ENCODE peak calls at places on chromosome 5, in seven cellular contexts. A is HCT116, R is HuH-7.5, M is occipital lobe, B is uterus, D is posterior vena cava, F is glutamatergic neuron. X is an unnamed sample.

GRCh38 chr5:73459366-73459765 is 10.8 kb upstream of the FOXD1 start:
- DNase-seq in A (no peak), R (no peak), M (no peak), B (no peak), D (no peak), F (no peak), X (no peak)

GRCh38 chr5:27387535-27388073 is 349.2 kb upstream of the CDH9 start:
- DNase-seq in A (no peak), R (no peak), M (no peak), B (no peak), D (no peak), F (no peak), X (no peak)

GRCh38 chr5:125194901-125195300 is 448.5 kb upstream of the ZNF608 start:
- DNase-seq in A (no peak), R (no peak), M (no peak), B (no peak), D (no peak), F (peak; percentile 39), X (no peak)

GRCh38 chr5:170132642-170133448 is 27.1 kb downstream of the FOXI1 start:
- DNase-seq in A (no peak), R (no peak), M (no peak), B (no peak), D (no peak), F (no peak), X (peak; percentile 23)

GRCh38 chr5:39256472-39256871 is 37.1 kb upstream of the FYB1 start:
- DNase-seq in A (no peak), R (no peak), M (no peak), B (no peak), D (no peak), F (no peak), X (no peak)

GRCh38 chr5:37803487-37803886 is 36.4 kb downstream of the GDNF start:
- DNase-seq in A (no peak), R (no peak), M (no peak), B (no peak), D (no peak), F (no peak), X (no peak)

GRCh38 chr5:141488591-141489478 is at the start of gene PCDHGC5:
- DNase-seq in A (no peak), R (no peak), M (peak; percentile 84), B (peak; percentile 57), D (no peak), F (no peak), X (peak; percentile 27)

GRCh38 chr5:56211298-56211865 is 21.7 kb downstream of the ANKRD55 start:
- DNase-seq in A (peak; percentile 88), R (peak; percentile 53), M (no peak), B (no peak), D (no peak), F (no peak), X (peak; percentile 80)

GRCh38 chr5:109479260-109479860 is 69.6 kb upstream of the PJA2 start:
- DNase-seq in A (no peak), R (no peak), M (no peak), B (no peak), D (no peak), F (no peak), X (no peak)

GRCh38 chr5:103894882-103895281 is 332.3 kb upstream of the NUDT12 start:
- DNase-seq in A (no peak), R (no peak), M (peak; percentile 5), B (no peak), D (no peak), F (peak; percentile 18), X (peak; percentile 24)

GRCh38 chr5:160369990-160370712 is at the start of gene C1QTNF2:
- DNase-seq in A (no peak), R (no peak), M (peak; percentile 34), B (peak; percentile 67), D (peak; percentile 91), F (peak; percentile 54), X (peak; percentile 71)

GRCh38 chr5:101590384-101590783 is 687.3 kb upstream of the ST8SIA4 start:
- DNase-seq in A (peak; percentile 12), R (no peak), M (no peak), B (no peak), D (no peak), F (no peak), X (peak; percentile 7)

GRCh38 chr5:137939331-137939730 is 50.1 kb downstream of the PKD2L2 start:
- DNase-seq in A (no peak), R (no peak), M (no peak), B (no peak), D (no peak), F (no peak), X (no peak)

GRCh38 chr5:127428748-127429147 is 88.7 kb upstream of the PRRC1 start:
- DNase-seq in A (no peak), R (no peak), M (no peak), B (no peak), D (no peak), F (no peak), X (no peak)

GRCh38 chr5:107555425-107556090 is 115.2 kb downstream of the EFNA5 start:
- DNase-seq in A (no peak), R (no peak), M (no peak), B (no peak), D (no peak), F (no peak), X (no peak)

GRCh38 chr5:137706841-137707240 is 29.0 kb downstream of the KLHL3 start:
- DNase-seq in A (no peak), R (no peak), M (no peak), B (no peak), D (no peak), F (no peak), X (no peak)

GRCh38 chr5:119655081-119655480 is 25.7 kb downstream of the FAM170A start:
- DNase-seq in A (no peak), R (no peak), M (no peak), B (no peak), D (no peak), F (no peak), X (no peak)

GRCh38 chr5:88660326-88660946 is 222.5 kb downstream of the MEF2C start:
- DNase-seq in A (peak; percentile 8), R (no peak), M (no peak), B (no peak), D (no peak), F (no peak), X (no peak)

GRCh38 chr5:164433471-164433870 is 928.1 kb downstream of the MAT2B start:
- DNase-seq in A (no peak), R (no peak), M (no peak), B (no peak), D (no peak), F (no peak), X (no peak)

GRCh38 chr5:74149395-74149794 is 491.1 kb downstream of the ENC1 start:
- DNase-seq in A (no peak), R (no peak), M (no peak), B (peak; percentile 75), D (no peak), F (no peak), X (no peak)

GRCh38 chr5:159456722-159457462 is 126.6 kb upstream of the IL12B start:
- DNase-seq in A (peak; percentile 13), R (no peak), M (no peak), B (no peak), D (no peak), F (no peak), X (no peak)

GRCh38 chr5:143355710-143356109 is 47.8 kb downstream of the NR3C1 start:
- DNase-seq in A (peak; percentile 84), R (peak; percentile 31), M (peak; percentile 17), B (peak; percentile 50), D (peak; percentile 80), F (no peak), X (no peak)

GRCh38 chr5:126002222-126002897 is 420.8 kb upstream of the GRAMD2B start:
- DNase-seq in A (no peak), R (no peak), M (peak; percentile 16), B (peak; percentile 35), D (peak; percentile 87), F (no peak), X (no peak)

GRCh38 chr5:112257961-112258360 is 161.1 kb downstream of the EPB41L4A start:
- DNase-seq in A (no peak), R (no peak), M (no peak), B (no peak), D (no peak), F (no peak), X (no peak)

GRCh38 chr5:157516626-157517325 is 56.8 kb downstream of the NIPAL4 start:
- DNase-seq in A (no peak), R (no peak), M (no peak), B (peak; percentile 74), D (peak; percentile 88), F (no peak), X (no peak)

GRCh38 chr5:127647361-127647958 is 1.4 kb upstream of the CTXN3 start:
- DNase-seq in A (no peak), R (no peak), M (no peak), B (no peak), D (no peak), F (no peak), X (no peak)

GRCh38 chr5:177232761-177233160 is 70.8 kb downstream of the RAB24 start:
- DNase-seq in A (no peak), R (no peak), M (no peak), B (no peak), D (no peak), F (no peak), X (no peak)

GRCh38 chr5:149829954-149830353 is 99.8 kb downstream of the PPARGC1B start:
- DNase-seq in A (no peak), R (no peak), M (no peak), B (no peak), D (no peak), F (no peak), X (no peak)

GRCh38 chr5:147876141-147876540 is 2.4 kb upstream of the SCGB3A2 start:
- DNase-seq in A (no peak), R (no peak), M (no peak), B (no peak), D (no peak), F (no peak), X (no peak)

GRCh38 chr5:151255621-151256286 is 2.8 kb downstream of the GM2A start:
- DNase-seq in A (no peak), R (no peak), M (no peak), B (no peak), D (peak; percentile 20), F (no peak), X (no peak)

GRCh38 chr5:60295423-60295822 is 401.9 kb upstream of the PDE4D start:
- DNase-seq in A (peak; percentile 7), R (peak; percentile 19), M (no peak), B (no peak), D (no peak), F (peak; percentile 22), X (peak; percentile 24)

GRCh38 chr5:178229861-178230260 is 2.7 kb downstream of the PHYKPL start:
- DNase-seq in A (no peak), R (no peak), M (no peak), B (no peak), D (no peak), F (no peak), X (no peak)

GRCh38 chr5:126658526-126658925 is 57.8 kb downstream of the PHAX start:
- DNase-seq in A (no peak), R (no peak), M (no peak), B (no peak), D (no peak), F (no peak), X (peak; percentile 21)

GRCh38 chr5:112420111-112420864 is 1.2 kb upstream of the EPB41L4A start:
- DNase-seq in A (peak; percentile 56), R (peak; percentile 73), M (no peak), B (peak; percentile 68), D (peak; percentile 94), F (peak; percentile 96), X (peak; percentile 89)

GRCh38 chr5:107894361-107894760 is 223.6 kb upstream of the EFNA5 start:
- DNase-seq in A (no peak), R (no peak), M (no peak), B (no peak), D (no peak), F (no peak), X (no peak)

GRCh38 chr5:167916706-167917105 is 374.7 kb upstream of the WWC1 start:
- DNase-seq in A (no peak), R (no peak), M (peak; percentile 15), B (no peak), D (no peak), F (no peak), X (peak; percentile 80)

GRCh38 chr5:124059200-124059599 is 547.2 kb downstream of the CSNK1G3 start:
- DNase-seq in A (no peak), R (no peak), M (no peak), B (no peak), D (no peak), F (no peak), X (no peak)

X was measured in ELF-1.